ENCODE peak calls at places on chromosome 3, in eight cellular contexts. B, S, A, D, I, U, T and X are unnamed samples.

GRCh38 chr3:181210275-181210674 is 220.7 kb upstream of the DNAJC19 start:
- DNase-seq in B (no peak), S (no peak), A (peak), D (no peak), I (no peak), U (peak), T (no peak), X (no peak)

GRCh38 chr3:119173325-119173724 is at the start of gene UPK1B:
- DNase-seq in B (no peak), S (no peak), A (no peak), D (no peak), I (peak), U (no peak), T (no peak), X (no peak)

GRCh38 chr3:59192473-59192872 is 142.6 kb upstream of the CFAP20DC start:
- DNase-seq in B (no peak), S (peak), A (no peak), D (no peak), I (no peak), U (no peak), T (no peak), X (no peak)

GRCh38 chr3:193716155-193716554 is 123.1 kb downstream of the OPA1 start:
- DNase-seq in B (no peak), S (no peak), A (no peak), D (no peak), I (no peak), U (peak), T (no peak), X (no peak)

GRCh38 chr3:193552911-193553310 is 1.8 kb downstream of the ATP13A4 start:
- DNase-seq in B (no peak), S (no peak), A (no peak), D (no peak), I (no peak), U (no peak), T (no peak), X (no peak)

GRCh38 chr3:66092175-66092990 is 53.7 kb upstream of the MAGI1 start:
- DNase-seq in B (no peak), S (no peak), A (no peak), D (no peak), I (no peak), U (no peak), T (no peak), X (no peak)

GRCh38 chr3:190492966-190493365 is 20.9 kb upstream of the IL1RAP start:
- DNase-seq in B (no peak), S (no peak), A (no peak), D (no peak), I (no peak), U (no peak), T (no peak), X (no peak)

GRCh38 chr3:47117803-47118364 is 46.0 kb downstream of the SETD2 start:
- DNase-seq in B (no peak), S (no peak), A (peak), D (no peak), I (no peak), U (no peak), T (no peak), X (no peak)

GRCh38 chr3:46934067-46934466 is 42.5 kb downstream of the CCDC12 start:
- DNase-seq in B (no peak), S (no peak), A (no peak), D (no peak), I (no peak), U (no peak), T (no peak), X (no peak)

GRCh38 chr3:62201438-62202035 is 171.8 kb downstream of the FEZF2 start:
- DNase-seq in B (no peak), S (peak), A (no peak), D (no peak), I (peak), U (peak), T (no peak), X (no peak)

GRCh38 chr3:142035308-142035922 is 113.9 kb downstream of the TFDP2 start:
- DNase-seq in B (no peak), S (no peak), A (peak), D (no peak), I (no peak), U (no peak), T (no peak), X (no peak)

GRCh38 chr3:142251951-142252350 is 26.6 kb upstream of the GK5 start:
- DNase-seq in B (no peak), S (no peak), A (no peak), D (no peak), I (no peak), U (no peak), T (no peak), X (no peak)